ENCODE peak calls at places on chromosomes 2 and 18, in nine cellular contexts. One of them, this sample, is unnamed.

GRCh38 chr2:12819098-12819465 is 102.3 kb downstream of the TRIB2 start:
- DNase-seq in H9: no peak
- DNase-seq in progenitor cell of endocrine pancreas: no peak
- DNase-seq in WERI-Rb-1: no peak
- DNase-seq in foreskin fibroblast: peak
- DNase-seq in GM20000: no peak
- DNase-seq in pancreas: peak
- DNase-seq in adrenal gland: peak
- DNase-seq in uterus: peak
- DNase-seq in this sample: no peak

GRCh38 chr2:229718057-229718456 is 3.7 kb upstream of the DNER start:
- DNase-seq in uterus: no peak
- DNase-seq in WERI-Rb-1: no peak
- DNase-seq in pancreas: no peak
- DNase-seq in adrenal gland: no peak
- DNase-seq in progenitor cell of endocrine pancreas: no peak
- DNase-seq in foreskin fibroblast: no peak
- DNase-seq in H9: no peak
- DNase-seq in GM20000: no peak
- DNase-seq in this sample: no peak

GRCh38 chr2:36820942-36821605 is 124.6 kb downstream of the VIT start:
- DNase-seq in foreskin fibroblast: no peak
- DNase-seq in WERI-Rb-1: no peak
- DNase-seq in GM20000: no peak
- DNase-seq in adrenal gland: no peak
- DNase-seq in pancreas: no peak
- DNase-seq in progenitor cell of endocrine pancreas: no peak
- DNase-seq in H9: no peak
- DNase-seq in uterus: no peak
- DNase-seq in this sample: no peak

GRCh38 chr2:10892316-10892715 is 19.4 kb upstream of the KCNF1 start:
- DNase-seq in WERI-Rb-1: no peak
- DNase-seq in H9: no peak
- DNase-seq in foreskin fibroblast: no peak
- DNase-seq in GM20000: no peak
- DNase-seq in pancreas: no peak
- DNase-seq in uterus: no peak
- DNase-seq in adrenal gland: no peak
- DNase-seq in progenitor cell of endocrine pancreas: no peak
- DNase-seq in this sample: no peak

GRCh38 chr2:132757676-132758075 is 87.7 kb upstream of the LYPD1 start:
- DNase-seq in foreskin fibroblast: no peak
- DNase-seq in uterus: no peak
- DNase-seq in WERI-Rb-1: no peak
- DNase-seq in H9: no peak
- DNase-seq in adrenal gland: no peak
- DNase-seq in progenitor cell of endocrine pancreas: no peak
- DNase-seq in GM20000: no peak
- DNase-seq in pancreas: no peak
- DNase-seq in this sample: no peak

GRCh38 chr2:237431372-237431771 is 17.4 kb upstream of the COL6A3 start:
- DNase-seq in foreskin fibroblast: peak
- DNase-seq in WERI-Rb-1: no peak
- DNase-seq in progenitor cell of endocrine pancreas: no peak
- DNase-seq in H9: no peak
- DNase-seq in GM20000: no peak
- DNase-seq in uterus: no peak
- DNase-seq in pancreas: no peak
- DNase-seq in adrenal gland: no peak
- DNase-seq in this sample: peak

GRCh38 chr2:16257725-16258028 is 317.3 kb downstream of the MYCN start:
- DNase-seq in H9: no peak
- DNase-seq in progenitor cell of endocrine pancreas: no peak
- DNase-seq in foreskin fibroblast: no peak
- DNase-seq in adrenal gland: no peak
- DNase-seq in WERI-Rb-1: no peak
- DNase-seq in uterus: no peak
- DNase-seq in GM20000: no peak
- DNase-seq in pancreas: no peak
- DNase-seq in this sample: no peak

GRCh38 chr2:174794851-174795374 is 30.6 kb upstream of the CHRNA1 start:
- DNase-seq in adrenal gland: no peak
- DNase-seq in foreskin fibroblast: peak
- DNase-seq in GM20000: no peak
- DNase-seq in WERI-Rb-1: no peak
- DNase-seq in progenitor cell of endocrine pancreas: no peak
- DNase-seq in H9: no peak
- DNase-seq in uterus: no peak
- DNase-seq in pancreas: no peak
- DNase-seq in this sample: peak

GRCh38 chr2:197950754-197951153 is 146.4 kb downstream of the PLCL1 start:
- DNase-seq in H9: no peak
- DNase-seq in GM20000: no peak
- DNase-seq in foreskin fibroblast: no peak
- DNase-seq in pancreas: no peak
- DNase-seq in adrenal gland: no peak
- DNase-seq in progenitor cell of endocrine pancreas: no peak
- DNase-seq in WERI-Rb-1: no peak
- DNase-seq in uterus: no peak
- DNase-seq in this sample: no peak

GRCh38 chr2:182366625-182367024 is 60.2 kb downstream of the PDE1A start:
- DNase-seq in progenitor cell of endocrine pancreas: no peak
- DNase-seq in H9: no peak
- DNase-seq in WERI-Rb-1: no peak
- DNase-seq in pancreas: no peak
- DNase-seq in foreskin fibroblast: peak
- DNase-seq in uterus: peak
- DNase-seq in adrenal gland: no peak
- DNase-seq in GM20000: no peak
- DNase-seq in this sample: no peak

GRCh38 chr2:96815326-96816126 is 542 bp upstream of the CNNM3 start:
- DNase-seq in adrenal gland: peak
- DNase-seq in progenitor cell of endocrine pancreas: no peak
- DNase-seq in pancreas: no peak
- DNase-seq in GM20000: peak
- DNase-seq in WERI-Rb-1: peak
- DNase-seq in H9: no peak
- DNase-seq in foreskin fibroblast: peak
- DNase-seq in uterus: no peak
- DNase-seq in this sample: peak

GRCh38 chr2:174643356-174643755 is 45.8 kb upstream of the WIPF1 start:
- DNase-seq in GM20000: no peak
- DNase-seq in progenitor cell of endocrine pancreas: no peak
- DNase-seq in H9: no peak
- DNase-seq in uterus: no peak
- DNase-seq in foreskin fibroblast: no peak
- DNase-seq in WERI-Rb-1: no peak
- DNase-seq in pancreas: no peak
- DNase-seq in adrenal gland: no peak
- DNase-seq in this sample: no peak

GRCh38 chr2:159617651-159618050 is 1.3 kb upstream of the BAZ2B start:
- DNase-seq in GM20000: no peak
- DNase-seq in WERI-Rb-1: peak
- DNase-seq in adrenal gland: no peak
- DNase-seq in uterus: peak
- DNase-seq in progenitor cell of endocrine pancreas: no peak
- DNase-seq in foreskin fibroblast: peak
- DNase-seq in H9: no peak
- DNase-seq in pancreas: peak
- DNase-seq in this sample: no peak

GRCh38 chr2:148596033-148596432 is 48.5 kb upstream of the EPC2 start:
- DNase-seq in foreskin fibroblast: no peak
- DNase-seq in H9: no peak
- DNase-seq in pancreas: no peak
- DNase-seq in adrenal gland: no peak
- DNase-seq in GM20000: no peak
- DNase-seq in progenitor cell of endocrine pancreas: no peak
- DNase-seq in uterus: no peak
- DNase-seq in WERI-Rb-1: no peak
- DNase-seq in this sample: no peak

GRCh38 chr18:12304351-12305210 is 3.5 kb upstream of the TUBB6 start:
- DNase-seq in uterus: peak
- DNase-seq in WERI-Rb-1: no peak
- DNase-seq in GM20000: no peak
- DNase-seq in pancreas: peak
- DNase-seq in H9: no peak
- DNase-seq in adrenal gland: no peak
- DNase-seq in progenitor cell of endocrine pancreas: no peak
- DNase-seq in foreskin fibroblast: no peak
- DNase-seq in this sample: no peak

GRCh38 chr18:79400091-79400590 is 4.4 kb downstream of the NFATC1 start:
- DNase-seq in foreskin fibroblast: peak
- DNase-seq in adrenal gland: peak
- DNase-seq in uterus: peak
- DNase-seq in H9: no peak
- DNase-seq in progenitor cell of endocrine pancreas: no peak
- DNase-seq in WERI-Rb-1: peak
- DNase-seq in GM20000: peak
- DNase-seq in pancreas: peak
- DNase-seq in this sample: peak

GRCh38 chr2:186068154-186068826 is 329.7 kb downstream of the FSIP2 start:
- DNase-seq in uterus: no peak
- DNase-seq in foreskin fibroblast: no peak
- DNase-seq in WERI-Rb-1: peak
- DNase-seq in adrenal gland: peak
- DNase-seq in pancreas: no peak
- DNase-seq in GM20000: no peak
- DNase-seq in H9: no peak
- DNase-seq in progenitor cell of endocrine pancreas: no peak
- DNase-seq in this sample: no peak

DNA sequence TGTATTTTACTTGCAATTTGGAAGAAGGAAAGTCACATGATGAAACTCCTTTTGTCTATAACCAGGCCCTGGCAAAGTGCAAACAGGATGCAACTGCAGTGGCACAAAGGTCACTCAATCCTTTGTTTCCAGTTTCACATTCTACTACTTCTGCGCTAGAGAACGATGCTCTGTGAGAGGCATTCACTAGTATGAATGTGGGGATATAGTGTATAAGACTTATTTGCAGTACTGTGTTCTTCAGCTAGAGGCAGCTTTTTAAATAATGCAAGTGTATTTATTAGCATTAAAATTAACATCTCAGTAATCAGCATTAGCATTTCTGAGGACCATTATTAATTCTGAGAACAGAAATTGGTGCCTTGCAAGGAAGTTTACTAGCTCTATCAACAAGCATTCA is 68.9 kb downstream of the PRPF40A start:
- DNase-seq in H9: no peak
- DNase-seq in foreskin fibroblast: peak
- DNase-seq in progenitor cell of endocrine pancreas: no peak
- DNase-seq in pancreas: no peak
- DNase-seq in uterus: no peak
- DNase-seq in WERI-Rb-1: no peak
- DNase-seq in adrenal gland: no peak
- DNase-seq in GM20000: no peak
- DNase-seq in this sample: no peak
- TF ChIP-seq CTCF in H9: peak
- TF ChIP-seq CTCF in foreskin fibroblast: peak
- TF ChIP-seq CTCF in progenitor cell of endocrine pancreas: peak
- TF ChIP-seq CTCF in pancreas: no peak
- TF ChIP-seq CTCF in uterus: no peak
- TF ChIP-seq CTCF in WERI-Rb-1: no peak
- TF ChIP-seq CTCF in adrenal gland: peak
- TF ChIP-seq CTCF in GM20000: no peak
- TF ChIP-seq CTCF in this sample: peak

GRCh38 chr2:7725132-7725849 is 808.1 kb downstream of the RNF144A start:
- DNase-seq in uterus: peak
- DNase-seq in adrenal gland: no peak
- DNase-seq in WERI-Rb-1: no peak
- DNase-seq in GM20000: no peak
- DNase-seq in pancreas: no peak
- DNase-seq in progenitor cell of endocrine pancreas: no peak
- DNase-seq in foreskin fibroblast: peak
- DNase-seq in H9: no peak
- DNase-seq in this sample: peak
- TF ChIP-seq CTCF in uterus: peak
- TF ChIP-seq CTCF in adrenal gland: peak
- TF ChIP-seq CTCF in WERI-Rb-1: no peak
- TF ChIP-seq CTCF in GM20000: no peak
- TF ChIP-seq CTCF in pancreas: no peak
- TF ChIP-seq CTCF in progenitor cell of endocrine pancreas: no peak
- TF ChIP-seq CTCF in foreskin fibroblast: no peak
- TF ChIP-seq CTCF in H9: no peak
- TF ChIP-seq CTCF in this sample: no peak

DNA sequence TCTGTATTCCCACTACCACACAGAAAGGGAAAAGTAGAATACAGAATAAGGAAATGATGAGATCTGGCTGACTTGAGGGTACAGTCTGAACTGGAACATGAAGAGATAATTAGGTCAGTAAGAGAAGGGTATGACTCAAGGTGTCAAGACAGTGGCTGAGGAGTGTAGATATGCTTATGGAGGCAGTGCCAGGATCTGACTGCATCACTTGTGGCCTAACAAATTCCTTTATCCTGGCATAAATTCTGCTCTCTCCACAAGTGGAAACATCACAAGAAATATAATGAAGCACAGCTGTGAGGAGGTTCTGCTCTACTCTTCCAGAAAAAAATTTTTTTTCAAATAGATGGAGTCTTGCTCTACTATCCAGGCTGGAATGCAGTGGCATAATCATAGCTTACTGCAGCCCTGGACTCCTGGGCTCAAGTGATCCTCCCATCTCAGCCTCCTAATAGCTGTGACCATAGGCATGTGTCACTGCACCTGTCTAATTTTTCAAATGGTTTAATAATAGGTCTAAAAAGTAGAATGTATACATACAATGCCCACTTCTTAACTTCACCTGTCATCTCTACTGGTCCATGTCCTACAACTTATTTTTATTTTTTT is 85.3 kb downstream of the C2orf74 start:
- DNase-seq in GM20000: no peak
- DNase-seq in WERI-Rb-1: no peak
- DNase-seq in progenitor cell of endocrine pancreas: no peak
- DNase-seq in foreskin fibroblast: peak
- DNase-seq in adrenal gland: no peak
- DNase-seq in uterus: no peak
- DNase-seq in H9: no peak
- DNase-seq in pancreas: no peak
- DNase-seq in this sample: no peak
- TF ChIP-seq CTCF in GM20000: no peak
- TF ChIP-seq CTCF in WERI-Rb-1: no peak
- TF ChIP-seq CTCF in progenitor cell of endocrine pancreas: no peak
- TF ChIP-seq CTCF in foreskin fibroblast: no peak
- TF ChIP-seq CTCF in adrenal gland: no peak
- TF ChIP-seq CTCF in uterus: no peak
- TF ChIP-seq CTCF in H9: no peak
- TF ChIP-seq CTCF in pancreas: no peak
- TF ChIP-seq CTCF in this sample: no peak

DNA sequence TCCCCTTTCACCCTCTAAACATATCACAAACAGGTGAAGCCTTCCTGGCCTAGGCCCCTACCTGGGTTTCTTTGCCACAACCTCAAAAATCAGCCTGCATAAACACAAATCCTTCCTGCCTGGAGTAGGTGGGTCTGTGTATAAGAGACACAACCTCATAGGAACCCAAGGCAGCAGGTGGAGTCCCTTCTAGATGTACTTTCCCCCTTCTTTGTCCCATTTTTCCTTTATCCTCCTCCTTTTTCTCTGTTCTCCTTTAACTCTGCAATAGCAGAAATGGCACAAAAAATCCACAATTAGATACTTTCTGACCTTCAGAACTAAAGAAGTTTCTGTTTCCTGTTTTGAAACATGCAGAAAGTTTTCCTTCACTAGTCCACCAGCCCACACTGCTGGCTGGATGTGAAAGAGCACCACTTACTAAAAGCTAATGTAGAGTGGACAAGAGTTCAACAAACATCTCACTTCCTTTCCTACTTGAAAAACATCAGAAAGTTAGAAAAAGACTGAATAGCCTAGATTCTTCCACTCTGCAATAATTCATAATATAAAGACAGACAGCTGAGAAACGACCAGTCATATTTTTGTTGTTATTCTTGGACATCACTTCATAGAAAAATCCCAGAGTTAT is 11.2 kb downstream of the SLC40A1 start:
- DNase-seq in H9: no peak
- DNase-seq in adrenal gland: no peak
- DNase-seq in WERI-Rb-1: no peak
- DNase-seq in pancreas: no peak
- DNase-seq in uterus: no peak
- DNase-seq in foreskin fibroblast: peak
- DNase-seq in GM20000: no peak
- DNase-seq in progenitor cell of endocrine pancreas: no peak
- DNase-seq in this sample: no peak
- TF ChIP-seq CTCF in H9: no peak
- TF ChIP-seq CTCF in adrenal gland: no peak
- TF ChIP-seq CTCF in WERI-Rb-1: no peak
- TF ChIP-seq CTCF in pancreas: no peak
- TF ChIP-seq CTCF in uterus: peak
- TF ChIP-seq CTCF in foreskin fibroblast: peak
- TF ChIP-seq CTCF in GM20000: no peak
- TF ChIP-seq CTCF in progenitor cell of endocrine pancreas: no peak
- TF ChIP-seq CTCF in this sample: no peak